ENCODE peak calls at places on chromosomes 4 and X, in five cellular contexts. S is neuronal stem cell, D is EL, P is IMR-90, Z is posterior cingulate gyrus. O is an unnamed sample.
A peak's percentile ranks its signal among the peaks of the same experiment; 100 is the strongest.

GRCh38 chr4:185211035-185211434 is 1.6 kb downstream of the SNX25 start:
- DNase-seq in S (no peak), D (no peak), P (peak; percentile 28), Z (no peak), O (peak; percentile 20)

GRCh38 chrX:109826954-109827708 is 94.1 kb upstream of the ACSL4 start:
- DNase-seq in S (no peak), D (peak; percentile 85), P (peak; percentile 89), Z (no peak), O (peak; percentile 86)

GRCh38 chr4:41448935-41449334 is 89.0 kb upstream of the LIMCH1 start:
- DNase-seq in S (no peak), D (peak; percentile 86), P (no peak), Z (no peak), O (no peak)

GRCh38 chr4:150664935-150665334 is 83.0 kb downstream of the MAB21L2 start:
- DNase-seq in S (no peak), D (peak; percentile 33), P (no peak), Z (no peak), O (no peak)

GRCh38 chrX:9144643-9145290 is 110.8 kb upstream of the FAM9B start:
- DNase-seq in S (no peak), D (no peak), P (no peak), Z (no peak), O (peak; percentile 31)

GRCh38 chr4:152663203-152664066 is 16.4 kb downstream of the TMEM154 start:
- DNase-seq in S (no peak), D (no peak), P (no peak), Z (no peak), O (peak; percentile 61)

GRCh38 chr4:87270144-87270543 is 49.7 kb upstream of the KLHL8 start:
- DNase-seq in S (peak; percentile 18), D (peak; percentile 17), P (peak; percentile 52), Z (no peak), O (peak; percentile 41)

GRCh38 chr4:114282937-114283336 is 303.5 kb upstream of the ARSJ start:
- DNase-seq in S (no peak), D (no peak), P (no peak), Z (no peak), O (no peak)

GRCh38 chrX:44946771-44947170 is 73.8 kb downstream of the KDM6A start:
- DNase-seq in S (no peak), D (no peak), P (peak; percentile 23), Z (no peak), O (peak; percentile 23)

GRCh38 chr4:123418486-123418931 is 21.9 kb downstream of the SPRY1 start:
- DNase-seq in S (peak; percentile 85), D (peak; percentile 84), P (peak; percentile 92), Z (no peak), O (peak; percentile 85)

GRCh38 chr4:13546855-13547562 is 2.7 kb upstream of the NKX3-2 start:
- DNase-seq in S (no peak), D (no peak), P (no peak), Z (no peak), O (no peak)

GRCh38 chr4:126851391-126851790 is 781.4 kb upstream of the INTU start:
- DNase-seq in S (no peak), D (peak; percentile 27), P (peak; percentile 17), Z (no peak), O (peak; percentile 82)

GRCh38 chr4:99894998-99895397 is 771 bp upstream of the LAMTOR3 start:
- DNase-seq in S (no peak), D (no peak), P (no peak), Z (peak; percentile 66), O (no peak)

GRCh38 chrX:45801554-45801953 is 600.9 kb upstream of the DIPK2B start:
- DNase-seq in S (no peak), D (peak; percentile 42), P (peak; percentile 34), Z (no peak), O (peak; percentile 40)

GRCh38 chrX:20067709-20068315 is 48.9 kb downstream of the MAP7D2 start:
- DNase-seq in S (peak; percentile 9), D (peak; percentile 78), P (peak; percentile 88), Z (peak; percentile 79), O (peak; percentile 90)

GRCh38 chr4:2072971-2073807 is 14.1 kb downstream of the NAT8L start:
- DNase-seq in S (no peak), D (no peak), P (no peak), Z (no peak), O (no peak)

GRCh38 chr4:140472156-140472555 is 25.9 kb downstream of the MGAT4D start:
- DNase-seq in S (no peak), D (no peak), P (no peak), Z (no peak), O (no peak)

GRCh38 chr4:40211224-40212185 is 14.7 kb downstream of the RHOH start:
- DNase-seq in S (no peak), D (no peak), P (peak; percentile 41), Z (no peak), O (peak; percentile 82)

GRCh38 chr4:3124070-3124767 is 49.7 kb downstream of the HTT start:
- DNase-seq in S (no peak), D (no peak), P (no peak), Z (no peak), O (peak; percentile 44)

O was measured in fibroblast of lung.